ENCODE peak calls at places on chromosomes 5 and 9, in six cellular contexts. One of them, this sample, is unnamed.

GRCh38 chr5:179795049-179795862 is 1.5 kb downstream of the LTC4S start:
- DNase-seq in endothelial cell: no peak
- DNase-seq in colonic mucosa: peak; percentile 73
- DNase-seq in fibroblast of pulmonary artery: no peak
- DNase-seq in lower lobe of right lung: peak; percentile 65
- DNase-seq in GM12865: no peak
- DNase-seq in this sample: no peak

GRCh38 chr5:133705331-133705730 is 93.0 kb upstream of the FSTL4 start:
- DNase-seq in endothelial cell: no peak
- DNase-seq in colonic mucosa: no peak
- DNase-seq in fibroblast of pulmonary artery: no peak
- DNase-seq in lower lobe of right lung: no peak
- DNase-seq in GM12865: no peak
- DNase-seq in this sample: no peak

GRCh38 chr5:110561510-110561909 is 165.0 kb downstream of the TMEM232 start:
- DNase-seq in endothelial cell: no peak
- DNase-seq in colonic mucosa: no peak
- DNase-seq in fibroblast of pulmonary artery: no peak
- DNase-seq in lower lobe of right lung: no peak
- DNase-seq in GM12865: no peak
- DNase-seq in this sample: no peak

GRCh38 chr9:100505564-100506159 is 32.7 kb downstream of the TMEFF1 start:
- DNase-seq in endothelial cell: peak; percentile 90
- DNase-seq in colonic mucosa: peak; percentile 75
- DNase-seq in fibroblast of pulmonary artery: peak; percentile 72
- DNase-seq in lower lobe of right lung: peak; percentile 77
- DNase-seq in GM12865: peak; percentile 73
- DNase-seq in this sample: peak; percentile 14

GRCh38 chr5:179265529-179266290 is 79.6 kb downstream of the ADAMTS2 start:
- DNase-seq in endothelial cell: no peak
- DNase-seq in colonic mucosa: peak; percentile 66
- DNase-seq in fibroblast of pulmonary artery: peak; percentile 99
- DNase-seq in lower lobe of right lung: peak; percentile 81
- DNase-seq in GM12865: no peak
- DNase-seq in this sample: no peak

GRCh38 chr5:1471997-1472963 is 27.0 kb upstream of the SLC6A3 start:
- DNase-seq in endothelial cell: no peak
- DNase-seq in colonic mucosa: no peak
- DNase-seq in fibroblast of pulmonary artery: no peak
- DNase-seq in lower lobe of right lung: no peak
- DNase-seq in GM12865: peak; percentile 17
- DNase-seq in this sample: no peak

GRCh38 chr5:60842859-60843692 is 993 bp downstream of the ELOVL7 start:
- DNase-seq in endothelial cell: peak; percentile 20
- DNase-seq in colonic mucosa: peak; percentile 43
- DNase-seq in fibroblast of pulmonary artery: no peak
- DNase-seq in lower lobe of right lung: no peak
- DNase-seq in GM12865: peak; percentile 21
- DNase-seq in this sample: no peak

GRCh38 chr5:151686673-151687378 is at the start of gene SPARC:
- DNase-seq in endothelial cell: peak; percentile 53
- DNase-seq in colonic mucosa: peak; percentile 58
- DNase-seq in fibroblast of pulmonary artery: peak; percentile 95
- DNase-seq in lower lobe of right lung: peak; percentile 67
- DNase-seq in GM12865: peak; percentile 78
- DNase-seq in this sample: peak; percentile 19

DNA sequence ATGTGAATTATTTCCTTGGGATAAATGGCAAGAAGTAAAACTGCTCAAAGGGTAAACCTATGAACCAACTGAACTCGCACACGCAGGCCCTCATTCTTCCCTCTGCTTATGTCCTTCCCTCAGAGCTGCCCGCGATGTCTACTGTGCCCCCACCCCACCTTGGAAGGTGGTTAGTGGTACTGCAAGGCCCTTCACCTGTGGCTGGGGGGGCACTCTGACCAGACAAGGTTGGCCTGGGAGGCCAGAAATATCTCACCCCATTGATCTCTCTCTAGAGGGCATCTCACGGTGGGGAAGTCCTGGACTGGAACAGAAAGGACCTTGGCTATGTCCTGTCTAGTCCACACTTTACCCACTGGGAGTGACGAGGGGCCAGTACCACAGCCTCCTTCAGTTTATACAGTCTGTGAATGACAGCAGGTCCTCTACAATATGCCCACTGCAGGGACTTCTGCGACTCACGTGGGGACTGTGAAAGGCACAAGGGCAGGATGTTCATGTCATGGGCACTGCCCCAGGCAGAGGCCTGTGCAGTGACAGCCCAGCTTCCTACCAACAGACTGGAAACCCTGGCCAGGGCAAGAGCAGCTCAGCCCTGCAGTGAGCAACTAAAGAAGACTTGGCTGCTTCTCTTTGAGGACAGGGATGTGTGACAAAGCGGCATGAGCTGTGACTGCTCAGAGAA is 56.8 kb upstream of the SYNPO start:
- DNase-seq in endothelial cell: no peak
- DNase-seq in colonic mucosa: no peak
- DNase-seq in fibroblast of pulmonary artery: no peak
- DNase-seq in lower lobe of right lung: no peak
- DNase-seq in GM12865: no peak
- DNase-seq in this sample: no peak
- TF ChIP-seq CTCF in endothelial cell: no peak
- TF ChIP-seq CTCF in colonic mucosa: no peak
- TF ChIP-seq CTCF in fibroblast of pulmonary artery: no peak
- TF ChIP-seq CTCF in lower lobe of right lung: no peak
- TF ChIP-seq CTCF in GM12865: no peak
- TF ChIP-seq CTCF in this sample: no peak

GRCh38 chr9:121598167-121599000 is 53.0 kb upstream of the DAB2IP start:
- DNase-seq in endothelial cell: peak; percentile 76
- DNase-seq in colonic mucosa: peak; percentile 67
- DNase-seq in fibroblast of pulmonary artery: peak; percentile 60
- DNase-seq in lower lobe of right lung: peak; percentile 89
- DNase-seq in GM12865: no peak
- DNase-seq in this sample: peak; percentile 78
- TF ChIP-seq CTCF in endothelial cell: no peak
- TF ChIP-seq CTCF in colonic mucosa: no peak
- TF ChIP-seq CTCF in fibroblast of pulmonary artery: peak; percentile 21
- TF ChIP-seq CTCF in lower lobe of right lung: peak; percentile 40
- TF ChIP-seq CTCF in GM12865: no peak
- TF ChIP-seq CTCF in this sample: peak; percentile 62

GRCh38 chr5:55763736-55764420 is 26.0 kb downstream of the DDX4 start:
- DNase-seq in endothelial cell: no peak
- DNase-seq in colonic mucosa: no peak
- DNase-seq in fibroblast of pulmonary artery: no peak
- DNase-seq in lower lobe of right lung: no peak
- DNase-seq in GM12865: peak; percentile 3
- DNase-seq in this sample: no peak
- TF ChIP-seq CTCF in endothelial cell: no peak
- TF ChIP-seq CTCF in colonic mucosa: no peak
- TF ChIP-seq CTCF in fibroblast of pulmonary artery: no peak
- TF ChIP-seq CTCF in lower lobe of right lung: no peak
- TF ChIP-seq CTCF in GM12865: no peak
- TF ChIP-seq CTCF in this sample: no peak

DNA sequence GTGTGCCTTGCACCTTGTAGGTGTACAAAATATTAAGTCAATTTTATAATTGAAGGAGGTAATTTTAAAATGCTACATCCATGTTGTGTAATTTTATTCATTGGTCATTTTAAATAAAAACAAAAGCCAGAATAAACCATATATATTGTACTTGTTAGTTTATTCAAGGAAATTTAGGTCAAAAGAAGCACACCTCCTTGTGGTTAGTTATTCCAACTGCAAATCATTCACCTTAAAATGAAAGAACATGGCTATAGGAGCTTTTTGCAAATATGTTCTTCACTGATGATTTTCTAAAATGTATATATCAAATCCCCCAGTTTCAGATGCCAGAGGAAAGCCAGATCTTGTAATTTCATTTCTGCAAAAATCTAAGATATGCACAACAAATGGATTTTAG is 5.4 kb upstream of the MOCS2 start:
- DNase-seq in endothelial cell: no peak
- DNase-seq in colonic mucosa: no peak
- DNase-seq in fibroblast of pulmonary artery: peak; percentile 57
- DNase-seq in lower lobe of right lung: no peak
- DNase-seq in GM12865: no peak
- DNase-seq in this sample: no peak
- TF ChIP-seq CTCF in endothelial cell: peak; percentile 47
- TF ChIP-seq CTCF in colonic mucosa: no peak
- TF ChIP-seq CTCF in fibroblast of pulmonary artery: peak; percentile 47
- TF ChIP-seq CTCF in lower lobe of right lung: no peak
- TF ChIP-seq CTCF in GM12865: no peak
- TF ChIP-seq CTCF in this sample: peak; percentile 54

DNA sequence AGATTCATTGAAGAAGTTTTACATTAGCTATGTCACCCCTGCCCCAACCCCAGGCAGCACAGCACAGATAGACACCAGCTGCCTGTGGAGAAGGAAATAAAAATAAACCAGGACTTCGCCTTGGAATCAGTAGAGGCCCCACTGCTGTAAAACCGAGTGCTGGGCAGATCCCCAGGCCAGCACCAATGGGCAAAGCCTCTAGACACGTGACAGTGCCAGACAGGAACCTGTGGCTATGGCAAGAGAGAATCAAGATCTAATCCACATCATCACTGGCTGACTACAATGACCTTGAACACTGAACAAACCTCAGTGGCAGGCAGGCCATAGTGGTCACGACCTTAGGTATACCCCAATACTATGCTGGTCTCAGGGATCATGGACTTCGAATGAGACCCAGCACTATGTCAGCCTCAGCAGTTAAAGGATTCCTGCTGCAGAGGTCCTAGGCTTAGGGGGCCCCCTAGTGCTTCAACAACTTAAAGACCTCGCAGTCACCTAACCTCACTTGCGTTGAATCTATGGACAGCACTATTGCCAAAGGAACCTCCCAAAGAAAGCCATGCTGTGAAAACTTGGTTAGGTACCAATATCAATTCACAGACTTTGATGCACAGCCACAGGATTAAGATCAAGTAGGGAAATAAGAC is 2118.6 kb upstream of the C9orf72 start:
- DNase-seq in endothelial cell: peak; percentile 53
- DNase-seq in colonic mucosa: no peak
- DNase-seq in fibroblast of pulmonary artery: peak; percentile 72
- DNase-seq in lower lobe of right lung: no peak
- DNase-seq in GM12865: peak; percentile 21
- DNase-seq in this sample: no peak
- TF ChIP-seq CTCF in endothelial cell: peak; percentile 40
- TF ChIP-seq CTCF in colonic mucosa: no peak
- TF ChIP-seq CTCF in fibroblast of pulmonary artery: peak; percentile 66
- TF ChIP-seq CTCF in lower lobe of right lung: no peak
- TF ChIP-seq CTCF in GM12865: peak; percentile 22
- TF ChIP-seq CTCF in this sample: peak; percentile 58

GRCh38 chr9:31259824-31260223 is 1124.6 kb upstream of the ACO1 start:
- DNase-seq in endothelial cell: no peak
- DNase-seq in colonic mucosa: no peak
- DNase-seq in fibroblast of pulmonary artery: no peak
- DNase-seq in lower lobe of right lung: no peak
- DNase-seq in GM12865: peak; percentile 42
- DNase-seq in this sample: no peak
- TF ChIP-seq CTCF in endothelial cell: no peak
- TF ChIP-seq CTCF in colonic mucosa: no peak
- TF ChIP-seq CTCF in fibroblast of pulmonary artery: no peak
- TF ChIP-seq CTCF in lower lobe of right lung: no peak
- TF ChIP-seq CTCF in GM12865: no peak
- TF ChIP-seq CTCF in this sample: no peak

GRCh38 chr9:4984571-4985375 is at the start of gene JAK2:
- DNase-seq in endothelial cell: peak; percentile 86
- DNase-seq in colonic mucosa: peak; percentile 92
- DNase-seq in fibroblast of pulmonary artery: peak; percentile 96
- DNase-seq in lower lobe of right lung: peak; percentile 95
- DNase-seq in GM12865: peak; percentile 97
- DNase-seq in this sample: peak; percentile 70
- TF ChIP-seq CTCF in endothelial cell: peak; percentile 31
- TF ChIP-seq CTCF in colonic mucosa: peak; percentile 21
- TF ChIP-seq CTCF in fibroblast of pulmonary artery: peak; percentile 42
- TF ChIP-seq CTCF in lower lobe of right lung: peak; percentile 56
- TF ChIP-seq CTCF in GM12865: peak; percentile 39
- TF ChIP-seq CTCF in this sample: peak; percentile 52

DNA sequence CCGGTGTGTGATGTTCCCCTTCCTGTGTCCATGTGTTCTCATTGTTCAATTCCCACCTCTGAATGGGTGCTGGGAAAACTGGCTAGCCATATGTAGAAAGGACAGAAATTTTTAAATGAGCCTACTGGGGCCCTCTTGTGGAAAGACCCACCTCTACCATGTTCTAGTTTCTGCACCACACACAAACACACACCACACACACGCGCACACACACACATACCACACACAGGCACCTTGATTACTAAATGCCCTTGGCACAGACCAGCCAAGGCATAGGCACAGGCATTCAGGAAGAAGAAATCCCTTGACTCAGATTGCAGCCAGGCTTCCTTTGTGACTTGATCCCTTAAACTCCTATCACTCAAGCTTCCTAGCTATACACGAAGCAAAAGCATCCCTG is 60.5 kb downstream of the SIL1 start:
- DNase-seq in endothelial cell: peak; percentile 12
- DNase-seq in colonic mucosa: no peak
- DNase-seq in fibroblast of pulmonary artery: peak; percentile 72
- DNase-seq in lower lobe of right lung: no peak
- DNase-seq in GM12865: peak; percentile 53
- DNase-seq in this sample: no peak
- TF ChIP-seq CTCF in endothelial cell: no peak
- TF ChIP-seq CTCF in colonic mucosa: no peak
- TF ChIP-seq CTCF in fibroblast of pulmonary artery: peak; percentile 46
- TF ChIP-seq CTCF in lower lobe of right lung: no peak
- TF ChIP-seq CTCF in GM12865: peak; percentile 32
- TF ChIP-seq CTCF in this sample: peak; percentile 27